ENCODE peak calls at places on chromosomes 16 and 17, in eight cellular contexts. One of them, this sample, is unnamed. For H3K9me3 and H3K4me1, the result is how much of the 10 kb centered on the place peaks cover.

GRCh38 chr17:64420143-64420670 is 28.7 kb upstream of the MILR1 start:
- DNase-seq in lower lobe of right lung: no peak
- DNase-seq in stomach: no peak
- DNase-seq in tibial nerve: no peak
- DNase-seq in psoas muscle: no peak
- DNase-seq in CD8-positive, alpha-beta T cell: no peak
- DNase-seq in left ventricle myocardium inferior: no peak
- DNase-seq in HAP-1: peak
- DNase-seq in this sample: no peak

GRCh38 chr16:31697744-31698125 is 170.0 kb downstream of the AHSP start:
- DNase-seq in lower lobe of right lung: no peak
- DNase-seq in stomach: no peak
- DNase-seq in tibial nerve: no peak
- DNase-seq in psoas muscle: no peak
- DNase-seq in CD8-positive, alpha-beta T cell: no peak
- DNase-seq in left ventricle myocardium inferior: no peak
- DNase-seq in HAP-1: no peak
- DNase-seq in this sample: no peak

GRCh38 chr16:546909-547770 is 13.1 kb upstream of the PRR35 start:
- DNase-seq in lower lobe of right lung: peak
- DNase-seq in stomach: peak
- DNase-seq in tibial nerve: peak
- DNase-seq in psoas muscle: peak
- DNase-seq in CD8-positive, alpha-beta T cell: peak
- DNase-seq in left ventricle myocardium inferior: peak
- DNase-seq in HAP-1: peak
- DNase-seq in this sample: peak

GRCh38 chr16:63426275-63426870 is 1390.1 kb upstream of the CDH8 start:
- DNase-seq in lower lobe of right lung: no peak
- DNase-seq in stomach: no peak
- DNase-seq in tibial nerve: no peak
- DNase-seq in psoas muscle: no peak
- DNase-seq in CD8-positive, alpha-beta T cell: no peak
- DNase-seq in left ventricle myocardium inferior: no peak
- DNase-seq in HAP-1: no peak
- DNase-seq in this sample: no peak

GRCh38 chr16:88799569-88800276 is 3.9 kb upstream of the CDT1 start:
- DNase-seq in lower lobe of right lung: no peak
- DNase-seq in stomach: no peak
- DNase-seq in tibial nerve: no peak
- DNase-seq in psoas muscle: no peak
- DNase-seq in CD8-positive, alpha-beta T cell: no peak
- DNase-seq in left ventricle myocardium inferior: no peak
- DNase-seq in HAP-1: no peak
- DNase-seq in this sample: no peak

GRCh38 chr17:72363336-72363620 is 242.5 kb downstream of the SOX9 start:
- DNase-seq in lower lobe of right lung: no peak
- DNase-seq in stomach: no peak
- DNase-seq in tibial nerve: no peak
- DNase-seq in psoas muscle: no peak
- DNase-seq in CD8-positive, alpha-beta T cell: no peak
- DNase-seq in left ventricle myocardium inferior: no peak
- DNase-seq in HAP-1: no peak
- DNase-seq in this sample: no peak

GRCh38 chr16:83015871-83016270 is 389.1 kb downstream of the CDH13 start:
- DNase-seq in lower lobe of right lung: no peak
- DNase-seq in stomach: no peak
- DNase-seq in tibial nerve: no peak
- DNase-seq in psoas muscle: no peak
- DNase-seq in CD8-positive, alpha-beta T cell: no peak
- DNase-seq in left ventricle myocardium inferior: no peak
- DNase-seq in HAP-1: peak
- DNase-seq in this sample: no peak

GRCh38 chr17:74433421-74434121 is 1.7 kb downstream of the GPRC5C start:
- DNase-seq in lower lobe of right lung: no peak
- DNase-seq in stomach: peak
- DNase-seq in tibial nerve: no peak
- DNase-seq in psoas muscle: no peak
- DNase-seq in CD8-positive, alpha-beta T cell: no peak
- DNase-seq in left ventricle myocardium inferior: no peak
- DNase-seq in HAP-1: no peak
- DNase-seq in this sample: no peak

GRCh38 chr17:58516644-58517377 is 2.4 kb upstream of the MTMR4 start:
- DNase-seq in lower lobe of right lung: no peak
- DNase-seq in stomach: no peak
- DNase-seq in tibial nerve: no peak
- DNase-seq in psoas muscle: no peak
- DNase-seq in CD8-positive, alpha-beta T cell: no peak
- DNase-seq in left ventricle myocardium inferior: no peak
- DNase-seq in HAP-1: no peak
- DNase-seq in this sample: no peak

GRCh38 chr16:73028263-73028662 is 19.7 kb downstream of the ZFHX3 start:
- DNase-seq in lower lobe of right lung: no peak
- DNase-seq in stomach: no peak
- DNase-seq in tibial nerve: no peak
- DNase-seq in psoas muscle: no peak
- DNase-seq in CD8-positive, alpha-beta T cell: no peak
- DNase-seq in left ventricle myocardium inferior: no peak
- DNase-seq in HAP-1: no peak
- DNase-seq in this sample: no peak

GRCh38 chr17:82881900-82882714 is 42.3 kb upstream of the ZNF750 start:
- DNase-seq in lower lobe of right lung: peak
- DNase-seq in stomach: peak
- DNase-seq in tibial nerve: peak
- DNase-seq in psoas muscle: peak
- DNase-seq in CD8-positive, alpha-beta T cell: no peak
- DNase-seq in left ventricle myocardium inferior: peak
- DNase-seq in HAP-1: no peak
- DNase-seq in this sample: peak

GRCh38 chr16:10667239-10667638 is 27.5 kb downstream of the TEKT5 start:
- DNase-seq in lower lobe of right lung: no peak
- DNase-seq in stomach: no peak
- DNase-seq in tibial nerve: no peak
- DNase-seq in psoas muscle: no peak
- DNase-seq in CD8-positive, alpha-beta T cell: no peak
- DNase-seq in left ventricle myocardium inferior: no peak
- DNase-seq in HAP-1: no peak
- DNase-seq in this sample: no peak

GRCh38 chr16:11217651-11218323 is 38.2 kb downstream of the SOCS1 start:
- DNase-seq in lower lobe of right lung: no peak
- DNase-seq in stomach: no peak
- DNase-seq in tibial nerve: no peak
- DNase-seq in psoas muscle: no peak
- DNase-seq in CD8-positive, alpha-beta T cell: no peak
- DNase-seq in left ventricle myocardium inferior: no peak
- DNase-seq in HAP-1: no peak
- DNase-seq in this sample: no peak

GRCh38 chr17:15169676-15170075 is 95.5 kb downstream of the PMP22 start:
- DNase-seq in lower lobe of right lung: no peak
- DNase-seq in stomach: no peak
- DNase-seq in tibial nerve: no peak
- DNase-seq in psoas muscle: no peak
- DNase-seq in CD8-positive, alpha-beta T cell: no peak
- DNase-seq in left ventricle myocardium inferior: no peak
- DNase-seq in HAP-1: no peak
- DNase-seq in this sample: no peak

GRCh38 chr16:12455287-12455798 is 348.3 kb downstream of the CPPED1 start:
- DNase-seq in lower lobe of right lung: peak
- DNase-seq in stomach: peak
- DNase-seq in tibial nerve: no peak
- DNase-seq in psoas muscle: peak
- DNase-seq in CD8-positive, alpha-beta T cell: no peak
- DNase-seq in left ventricle myocardium inferior: peak
- DNase-seq in HAP-1: peak
- DNase-seq in this sample: peak

GRCh38 chr17:80422981-80423380 is 8.0 kb downstream of the ENDOV start:
- DNase-seq in lower lobe of right lung: no peak
- DNase-seq in stomach: peak
- DNase-seq in tibial nerve: no peak
- DNase-seq in psoas muscle: peak
- DNase-seq in CD8-positive, alpha-beta T cell: no peak
- DNase-seq in left ventricle myocardium inferior: peak
- DNase-seq in HAP-1: no peak
- DNase-seq in this sample: peak

GRCh38 chr16:47538472-47538871 is 77.3 kb downstream of the PHKB start:
- DNase-seq in lower lobe of right lung: no peak
- DNase-seq in stomach: no peak
- DNase-seq in tibial nerve: no peak
- DNase-seq in psoas muscle: no peak
- DNase-seq in CD8-positive, alpha-beta T cell: no peak
- DNase-seq in left ventricle myocardium inferior: no peak
- DNase-seq in HAP-1: no peak
- DNase-seq in this sample: no peak
- H3K9me3 ChIP-seq in lower lobe of right lung: under half
- H3K9me3 ChIP-seq in stomach: under half
- H3K9me3 ChIP-seq in tibial nerve: under half
- H3K9me3 ChIP-seq in psoas muscle: under half
- H3K9me3 ChIP-seq in CD8-positive, alpha-beta T cell: under half
- H3K9me3 ChIP-seq in left ventricle myocardium inferior: under half
- H3K9me3 ChIP-seq in HAP-1: under half
- H3K9me3 ChIP-seq in this sample: under half

GRCh38 chr17:1374426-1375177 is 25.4 kb downstream of the YWHAE start:
- DNase-seq in lower lobe of right lung: no peak
- DNase-seq in stomach: no peak
- DNase-seq in tibial nerve: no peak
- DNase-seq in psoas muscle: no peak
- DNase-seq in CD8-positive, alpha-beta T cell: no peak
- DNase-seq in left ventricle myocardium inferior: no peak
- DNase-seq in HAP-1: no peak
- DNase-seq in this sample: no peak
- H3K4me1 ChIP-seq in lower lobe of right lung: half or more
- H3K4me1 ChIP-seq in stomach: half or more
- H3K4me1 ChIP-seq in tibial nerve: half or more
- H3K4me1 ChIP-seq in psoas muscle: half or more
- H3K4me1 ChIP-seq in CD8-positive, alpha-beta T cell: half or more
- H3K4me1 ChIP-seq in left ventricle myocardium inferior: half or more
- H3K4me1 ChIP-seq in HAP-1: under half
- H3K4me1 ChIP-seq in this sample: under half

GRCh38 chr16:67928147-67928546 is 3.5 kb downstream of the CTRL start:
- DNase-seq in lower lobe of right lung: no peak
- DNase-seq in stomach: no peak
- DNase-seq in tibial nerve: no peak
- DNase-seq in psoas muscle: no peak
- DNase-seq in CD8-positive, alpha-beta T cell: peak
- DNase-seq in left ventricle myocardium inferior: no peak
- DNase-seq in HAP-1: no peak
- DNase-seq in this sample: peak
- H3K9me3 ChIP-seq in lower lobe of right lung: under half
- H3K9me3 ChIP-seq in stomach: under half
- H3K9me3 ChIP-seq in tibial nerve: under half
- H3K9me3 ChIP-seq in psoas muscle: under half
- H3K9me3 ChIP-seq in CD8-positive, alpha-beta T cell: under half
- H3K9me3 ChIP-seq in left ventricle myocardium inferior: under half
- H3K9me3 ChIP-seq in HAP-1: under half
- H3K9me3 ChIP-seq in this sample: under half

GRCh38 chr16:85570213-85570734 is 42.8 kb upstream of the GSE1 start:
- DNase-seq in lower lobe of right lung: no peak
- DNase-seq in stomach: peak
- DNase-seq in tibial nerve: no peak
- DNase-seq in psoas muscle: no peak
- DNase-seq in CD8-positive, alpha-beta T cell: peak
- DNase-seq in left ventricle myocardium inferior: no peak
- DNase-seq in HAP-1: no peak
- DNase-seq in this sample: no peak
- H3K4me1 ChIP-seq in lower lobe of right lung: half or more
- H3K4me1 ChIP-seq in stomach: half or more
- H3K4me1 ChIP-seq in tibial nerve: under half
- H3K4me1 ChIP-seq in psoas muscle: half or more
- H3K4me1 ChIP-seq in CD8-positive, alpha-beta T cell: half or more
- H3K4me1 ChIP-seq in left ventricle myocardium inferior: under half
- H3K4me1 ChIP-seq in HAP-1: half or more
- H3K4me1 ChIP-seq in this sample: under half

GRCh38 chr16:35188288-35189155 is 1729.1 kb downstream of the TP53TG3F start:
- DNase-seq in lower lobe of right lung: peak
- DNase-seq in stomach: no peak
- DNase-seq in tibial nerve: no peak
- DNase-seq in psoas muscle: no peak
- DNase-seq in CD8-positive, alpha-beta T cell: no peak
- DNase-seq in left ventricle myocardium inferior: no peak
- DNase-seq in HAP-1: no peak
- DNase-seq in this sample: no peak
- H3K9me3 ChIP-seq in lower lobe of right lung: under half
- H3K9me3 ChIP-seq in stomach: half or more
- H3K9me3 ChIP-seq in tibial nerve: under half
- H3K9me3 ChIP-seq in psoas muscle: under half
- H3K9me3 ChIP-seq in CD8-positive, alpha-beta T cell: under half
- H3K9me3 ChIP-seq in left ventricle myocardium inferior: under half
- H3K9me3 ChIP-seq in HAP-1: under half
- H3K9me3 ChIP-seq in this sample: under half

DNA sequence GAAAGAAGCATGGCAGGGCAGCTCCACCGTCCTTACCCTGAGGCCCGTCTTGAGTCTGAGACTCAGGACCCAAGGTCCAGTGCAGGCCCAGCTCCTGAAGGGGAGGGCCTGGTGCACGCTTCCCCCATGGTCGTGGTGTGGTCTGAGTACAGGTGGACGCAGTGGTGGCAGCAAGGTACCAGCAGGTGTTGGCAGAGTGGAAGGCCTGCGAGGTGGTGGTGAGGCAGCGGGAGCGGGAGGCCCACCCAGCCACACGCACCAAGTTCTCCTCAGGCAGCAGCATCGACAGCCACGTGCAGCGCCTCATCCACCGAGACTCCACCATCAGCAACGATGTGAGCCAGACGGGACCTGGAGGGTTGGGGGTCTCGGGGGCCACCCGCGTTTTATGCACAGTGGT is 27.7 kb downstream of the MNT start:
- DNase-seq in lower lobe of right lung: no peak
- DNase-seq in stomach: no peak
- DNase-seq in tibial nerve: no peak
- DNase-seq in psoas muscle: no peak
- DNase-seq in CD8-positive, alpha-beta T cell: no peak
- DNase-seq in left ventricle myocardium inferior: no peak
- DNase-seq in HAP-1: no peak
- DNase-seq in this sample: peak
- H3K4me1 ChIP-seq in lower lobe of right lung: under half
- H3K4me1 ChIP-seq in stomach: under half
- H3K4me1 ChIP-seq in tibial nerve: under half
- H3K4me1 ChIP-seq in psoas muscle: under half
- H3K4me1 ChIP-seq in CD8-positive, alpha-beta T cell: under half
- H3K4me1 ChIP-seq in left ventricle myocardium inferior: under half
- H3K4me1 ChIP-seq in HAP-1: under half
- H3K4me1 ChIP-seq in this sample: under half

DNA sequence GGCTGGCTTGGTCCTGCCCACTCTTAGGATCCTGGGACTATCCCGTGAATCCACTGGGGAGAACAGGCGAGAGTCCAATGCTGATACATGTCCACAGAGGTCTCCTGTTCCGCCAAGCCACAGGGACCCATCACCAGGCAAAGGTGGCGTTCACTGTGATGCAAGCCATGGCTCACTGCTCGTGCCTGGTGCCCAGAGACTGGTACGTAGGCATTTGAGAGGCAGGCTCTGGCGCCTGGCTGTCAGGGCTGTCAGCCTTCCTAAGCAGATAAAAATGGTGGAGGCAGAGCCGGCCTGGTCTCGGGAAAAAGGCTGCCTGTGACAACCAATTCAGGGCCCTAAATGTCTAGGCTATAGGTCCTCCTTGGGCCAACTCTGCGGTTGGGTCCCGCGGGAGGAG is 2329.0 kb downstream of the TP53TG3F start:
- DNase-seq in lower lobe of right lung: no peak
- DNase-seq in stomach: no peak
- DNase-seq in tibial nerve: no peak
- DNase-seq in psoas muscle: no peak
- DNase-seq in CD8-positive, alpha-beta T cell: no peak
- DNase-seq in left ventricle myocardium inferior: no peak
- DNase-seq in HAP-1: no peak
- DNase-seq in this sample: no peak
- H3K9me3 ChIP-seq in lower lobe of right lung: under half
- H3K9me3 ChIP-seq in stomach: half or more
- H3K9me3 ChIP-seq in tibial nerve: under half
- H3K9me3 ChIP-seq in psoas muscle: under half
- H3K9me3 ChIP-seq in CD8-positive, alpha-beta T cell: under half
- H3K9me3 ChIP-seq in left ventricle myocardium inferior: under half
- H3K9me3 ChIP-seq in HAP-1: under half
- H3K9me3 ChIP-seq in this sample: under half

GRCh38 chr17:40062347-40063033 is at the start of gene THRA:
- DNase-seq in lower lobe of right lung: peak
- DNase-seq in stomach: peak
- DNase-seq in tibial nerve: peak
- DNase-seq in psoas muscle: peak
- DNase-seq in CD8-positive, alpha-beta T cell: peak
- DNase-seq in left ventricle myocardium inferior: peak
- DNase-seq in HAP-1: peak
- DNase-seq in this sample: peak
- H3K4me1 ChIP-seq in lower lobe of right lung: half or more
- H3K4me1 ChIP-seq in stomach: half or more
- H3K4me1 ChIP-seq in tibial nerve: under half
- H3K4me1 ChIP-seq in psoas muscle: under half
- H3K4me1 ChIP-seq in CD8-positive, alpha-beta T cell: under half
- H3K4me1 ChIP-seq in left ventricle myocardium inferior: half or more
- H3K4me1 ChIP-seq in HAP-1: under half
- H3K4me1 ChIP-seq in this sample: under half

This sample was measured in aorta.